ENCODE peak calls at places on chromosomes 16 and 17, in nine cellular contexts. Z is mammary epithelial cell, A is MM.1S, T is brain microvascular endothelial cell, Q is adrenal gland, I is K562, C is adipocyte, E is body of pancreas, F is Karpas-422. J is an unnamed sample.

GRCh38 chr17:82134101-82134500 is 36.1 kb upstream of the FASN start:
- DNase-seq in A (no peak), Z (peak), F (no peak), C (peak), T (no peak), E (no peak), Q (peak), I (no peak), J (peak)

GRCh38 chr17:31564883-31565297 is 173.4 kb downstream of the RAB11FIP4 start:
- DNase-seq in E (peak), C (peak), T (no peak), Q (no peak), I (no peak), Z (peak), A (no peak), F (no peak), J (no peak)

GRCh38 chr17:81094744-81095607 is 60.0 kb downstream of the BAIAP2 start:
- DNase-seq in A (no peak), I (peak), Q (peak), Z (peak), C (peak), E (peak), F (peak), T (peak), J (peak)

GRCh38 chr17:3683054-3683511 is 12.9 kb downstream of the P2RX5 start:
- DNase-seq in E (no peak), C (peak), A (peak), I (peak), F (peak), Z (peak), Q (peak), T (no peak), J (peak)

GRCh38 chr16:58638148-58639036 is 8.8 kb upstream of the CNOT1 start:
- DNase-seq in Z (peak), T (peak), I (no peak), E (peak), C (peak), A (no peak), F (no peak), Q (peak), J (peak)

GRCh38 chr17:17811381-17812210 is 25.2 kb downstream of the SREBF1 start:
- DNase-seq in C (no peak), Z (no peak), E (no peak), A (no peak), I (peak), Q (peak), T (no peak), F (peak), J (peak)

GRCh38 chr16:48210747-48211146 is 33.4 kb upstream of the LONP2 start:
- DNase-seq in Q (no peak), C (no peak), A (no peak), F (no peak), E (peak), I (no peak), Z (peak), T (no peak), J (peak)

GRCh38 chr17:75130632-75131277 is 787 bp downstream of the NT5C start:
- DNase-seq in E (peak), A (no peak), C (peak), Q (peak), T (peak), F (peak), Z (peak), I (peak), J (peak)

GRCh38 chr17:10316986-10317834 is 55.6 kb downstream of the MYH13 start:
- DNase-seq in I (peak), F (peak), Q (peak), T (peak), E (peak), Z (no peak), C (peak), A (peak), J (no peak)

GRCh38 chr17:38403491-38403890 is 24.8 kb upstream of the ARHGAP23 start:
- DNase-seq in Z (no peak), F (peak), A (no peak), I (no peak), E (no peak), C (no peak), T (no peak), Q (no peak), J (peak)

GRCh38 chr17:35448214-35448898 is at the start of gene SLFN13:
- DNase-seq in Q (peak), I (peak), C (peak), F (no peak), E (peak), A (peak), T (peak), Z (peak), J (peak)

GRCh38 chr17:44024271-44024663 is 9.5 kb upstream of the TMEM101 start:
- DNase-seq in A (no peak), I (no peak), T (no peak), F (no peak), Q (no peak), E (no peak), Z (no peak), C (no peak), J (no peak)

GRCh38 chr17:3803308-3803640 is 2.3 kb upstream of the ITGAE start:
- DNase-seq in Q (no peak), C (no peak), A (no peak), Z (no peak), I (no peak), E (no peak), T (no peak), F (no peak), J (no peak)

GRCh38 chr17:80069886-80070177 is 31.5 kb upstream of the GAA start:
- DNase-seq in I (no peak), Z (no peak), C (no peak), E (no peak), A (no peak), Q (peak), T (no peak), F (no peak), J (no peak)

GRCh38 chr17:13437966-13438779 is 163.6 kb downstream of the HS3ST3A1 start:
- DNase-seq in E (no peak), F (no peak), A (no peak), Z (no peak), Q (no peak), T (peak), C (no peak), I (no peak), J (no peak)

GRCh38 chr16:84446596-84447392 is 57.7 kb downstream of the MEAK7 start:
- DNase-seq in A (no peak), Z (no peak), T (no peak), C (peak), Q (no peak), I (no peak), E (no peak), F (no peak), J (no peak)

GRCh38 chr16:65667013-65667578 is 545.2 kb upstream of the CDH11 start:
- DNase-seq in Q (no peak), C (peak), I (no peak), A (no peak), F (peak), E (no peak), T (peak), Z (no peak), J (peak)

GRCh38 chr16:4676826-4677225 is 16.5 kb upstream of the NUDT16L1 start:
- DNase-seq in T (no peak), Q (peak), Z (no peak), A (no peak), E (no peak), F (no peak), I (no peak), C (no peak), J (no peak)

GRCh38 chr17:58936295-58936694 is 170.4 kb downstream of the TRIM37 start:
- DNase-seq in I (no peak), F (no peak), A (no peak), Z (no peak), C (no peak), E (no peak), Q (no peak), T (no peak), J (no peak)

GRCh38 chr16:81956213-81956948 is 54.9 kb downstream of the SDR42E1 start:
- DNase-seq in Z (peak), C (peak), I (no peak), T (no peak), Q (no peak), A (no peak), E (no peak), F (no peak), J (peak)

GRCh38 chr17:43840814-43841213 is 6.2 kb upstream of the CD300LG start:
- DNase-seq in F (no peak), T (peak), A (no peak), I (no peak), Z (no peak), Q (no peak), E (no peak), C (no peak), J (no peak)

GRCh38 chr16:49644143-49644460 is 211.8 kb downstream of the ZNF423 start:
- DNase-seq in E (no peak), Q (no peak), I (no peak), F (no peak), T (no peak), C (no peak), A (no peak), Z (no peak), J (no peak)

GRCh38 chr17:43597624-43598358 is 51.7 kb upstream of the ETV4 start:
- DNase-seq in C (no peak), A (no peak), Q (no peak), I (no peak), F (no peak), E (no peak), T (no peak), Z (no peak), J (no peak)

GRCh38 chr17:1460233-1460632 is 4.2 kb upstream of the CRK start:
- DNase-seq in Z (peak), E (peak), I (no peak), F (no peak), A (no peak), T (no peak), C (no peak), Q (peak), J (peak)

GRCh38 chr17:47687748-47688147 is 6.2 kb upstream of the TBKBP1 start:
- DNase-seq in I (no peak), T (no peak), Q (peak), Z (no peak), F (no peak), A (peak), C (no peak), E (no peak), J (no peak)

GRCh38 chr17:73118876-73119485 is 26.5 kb upstream of the SLC39A11 start:
- DNase-seq in Z (no peak), Q (no peak), I (no peak), F (peak), T (no peak), E (no peak), C (no peak), A (no peak), J (no peak)

GRCh38 chr17:64259922-64260321 is 3.1 kb downstream of the TEX2 start:
- DNase-seq in Z (peak), Q (peak), I (no peak), A (no peak), C (peak), T (no peak), E (no peak), F (no peak), J (peak)

GRCh38 chr17:81399481-81400153 is 4.4 kb downstream of the BAHCC1 start:
- DNase-seq in I (peak), Z (no peak), E (no peak), C (peak), Q (no peak), T (no peak), A (no peak), F (no peak), J (no peak)

GRCh38 chr16:89319883-89320716 is 102.6 kb downstream of the ZNF778 start:
- DNase-seq in T (peak), I (peak), A (peak), F (no peak), Z (peak), E (peak), C (peak), Q (peak), J (peak)

GRCh38 chr17:75888484-75888883 is 8.3 kb downstream of the TRIM65 start:
- DNase-seq in Z (no peak), I (no peak), T (no peak), F (no peak), E (no peak), Q (no peak), A (no peak), C (no peak), J (no peak)

GRCh38 chr17:39598047-39598481 is 9.7 kb downstream of the NEUROD2 start:
- DNase-seq in F (no peak), E (peak), Q (no peak), I (no peak), C (no peak), Z (no peak), T (no peak), A (no peak), J (no peak)

GRCh38 chr17:17924131-17924856 is 47.9 kb downstream of the TOM1L2 start:
- DNase-seq in Z (no peak), C (no peak), T (peak), A (no peak), E (no peak), F (no peak), Q (no peak), I (no peak), J (no peak)

GRCh38 chr17:1485748-1486376 is 6.6 kb downstream of the MYO1C start:
- DNase-seq in T (peak), Z (peak), A (peak), E (peak), Q (peak), C (peak), F (peak), I (peak), J (peak)

GRCh38 chr17:77649717-77650211 is 308.7 kb upstream of the TNRC6C start:
- DNase-seq in Q (no peak), A (no peak), C (no peak), I (peak), Z (peak), T (peak), F (peak), E (no peak), J (peak)

GRCh38 chr17:1873418-1873817 is 43.6 kb downstream of the RPA1 start:
- DNase-seq in T (no peak), Z (no peak), E (no peak), A (no peak), F (no peak), Q (no peak), I (no peak), C (no peak), J (no peak)

GRCh38 chr17:54901230-54901847 is 687 bp downstream of the TOM1L1 start:
- DNase-seq in A (no peak), C (peak), I (no peak), F (no peak), Q (no peak), T (no peak), E (no peak), Z (peak), J (peak)

GRCh38 chr17:491086-492014 is 138.7 kb upstream of the RPH3AL start:
- DNase-seq in E (peak), A (no peak), I (peak), F (no peak), Q (peak), Z (peak), C (peak), T (peak), J (peak)

GRCh38 chr16:2963611-2964415 is at the start of gene KREMEN2:
- DNase-seq in Z (peak), Q (no peak), E (no peak), T (no peak), A (no peak), I (peak), C (peak), F (peak), J (peak)

GRCh38 chr16:71852146-71852545 is 6.4 kb downstream of the ATXN1L start:
- DNase-seq in I (no peak), E (no peak), Q (no peak), C (no peak), F (no peak), A (no peak), Z (no peak), T (no peak), J (no peak)

GRCh38 chr16:71851726-71852125 is 6.0 kb downstream of the ATXN1L start:
- DNase-seq in T (no peak), Q (no peak), E (no peak), F (no peak), A (no peak), I (no peak), C (no peak), Z (no peak), J (no peak)

GRCh38 chr16:71852561-71852960 is 6.8 kb downstream of the ATXN1L start:
- DNase-seq in C (no peak), Z (no peak), Q (no peak), F (no peak), A (no peak), T (no peak), E (no peak), I (no peak), J (no peak)

GRCh38 chr16:71854369-71854948 is 8.7 kb downstream of the ATXN1L start:
- DNase-seq in Q (no peak), I (no peak), F (no peak), E (no peak), Z (no peak), C (no peak), T (no peak), A (no peak), J (peak)

GRCh38 chr16:71853413-71853812 is 7.6 kb downstream of the ATXN1L start:
- DNase-seq in Z (no peak), I (no peak), C (no peak), E (no peak), T (no peak), A (peak), Q (no peak), F (peak), J (no peak)
- H3K4me3 ChIP-seq in Z (no peak), I (no peak), C (no peak), E (no peak), T (no peak), A (peak), Q (no peak), F (no peak), J (no peak)

GRCh38 chr16:12079411-12079965 is 103.0 kb downstream of the SNX29 start:
- DNase-seq in E (no peak), Q (no peak), T (no peak), F (no peak), A (no peak), I (no peak), C (no peak), Z (no peak), J (no peak)
- H3K4me3 ChIP-seq in E (no peak), Q (no peak), T (no peak), F (no peak), A (no peak), I (no peak), C (no peak), Z (no peak), J (no peak)

DNA sequence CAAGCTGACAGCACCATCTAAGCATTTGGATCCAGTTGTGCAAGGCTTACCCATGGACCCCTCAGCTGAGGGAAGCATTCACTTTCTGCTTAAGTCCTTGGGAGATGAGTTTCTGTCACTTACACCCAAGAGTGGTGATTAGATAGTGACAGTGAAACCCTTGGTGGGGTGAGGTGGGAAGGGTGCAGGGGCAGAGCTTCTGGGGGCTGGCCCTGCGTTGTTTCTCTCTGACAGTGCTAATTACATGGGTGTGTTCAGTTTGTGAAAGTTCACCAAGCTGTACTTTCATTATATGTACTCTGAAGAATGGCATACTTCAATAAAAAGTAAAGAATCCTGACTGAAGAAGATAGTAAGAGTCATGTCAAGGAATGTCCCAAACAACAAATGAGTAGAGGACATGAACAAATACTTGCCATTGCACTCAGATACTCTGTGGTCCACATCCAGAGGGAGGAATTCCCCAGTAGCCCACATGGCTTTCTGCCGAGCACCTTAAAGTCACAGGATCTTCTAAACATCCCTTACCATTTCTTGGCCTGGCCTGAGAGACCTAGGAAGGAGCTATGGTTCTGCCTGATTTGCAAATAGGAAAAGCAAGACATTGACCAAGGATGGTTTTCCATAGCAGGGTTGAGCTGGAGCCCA is 8.5 kb downstream of the CHST6 start:
- DNase-seq in F (no peak), T (no peak), C (no peak), Q (no peak), E (no peak), Z (peak), A (no peak), I (no peak), J (no peak)
- H3K4me3 ChIP-seq in F (no peak), T (no peak), C (no peak), Q (no peak), E (no peak), Z (no peak), A (no peak), I (no peak), J (no peak)

GRCh38 chr16:27427538-27427937 is 25.6 kb downstream of the IL21R start:
- DNase-seq in A (no peak), C (no peak), I (no peak), T (no peak), Z (no peak), E (no peak), Q (no peak), F (no peak), J (no peak)
- H3K4me3 ChIP-seq in A (no peak), C (no peak), I (peak), T (peak), Z (peak), E (no peak), Q (no peak), F (no peak), J (no peak)

DNA sequence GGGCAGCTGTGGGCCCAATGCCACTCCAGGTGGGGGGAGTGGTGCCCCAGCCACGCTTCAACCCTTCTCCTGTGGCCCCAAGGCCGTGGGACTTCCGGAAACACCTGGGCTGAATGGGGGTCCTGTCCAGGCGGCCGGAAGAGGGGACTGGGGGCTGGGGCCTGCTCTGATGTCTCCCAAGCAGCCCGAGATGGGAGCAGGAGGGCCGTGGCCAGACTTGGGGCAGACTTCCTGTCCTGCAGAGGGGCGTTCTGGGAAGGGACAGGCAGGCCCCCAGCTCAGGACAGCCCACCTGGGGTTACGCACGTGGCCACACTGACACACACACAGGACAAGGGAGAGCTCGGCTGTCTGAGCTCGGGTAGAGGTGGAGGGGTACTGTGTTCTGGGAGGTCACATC is 5.1 kb downstream of the HSD3B7 start:
- DNase-seq in I (no peak), Q (no peak), T (no peak), F (no peak), A (no peak), E (no peak), C (no peak), Z (no peak), J (no peak)
- H3K4me3 ChIP-seq in I (no peak), Q (no peak), T (no peak), F (no peak), A (no peak), E (no peak), C (no peak), Z (no peak), J (no peak)